ENCODE peak calls at places on chromosomes 11 and 22, in four cellular contexts. J, G, Y and F are unnamed samples.
A peak's percentile ranks its signal among the peaks of the same experiment; 100 is the strongest.

GRCh38 chr22:18023509-18024275 is 669 bp downstream of the MICAL3 start:
- DNase-seq in J (no peak), G (peak; percentile 60), Y (peak; percentile 87), F (peak; percentile 65)

GRCh38 chr11:17991799-17992433 is 20.9 kb downstream of the SERGEF start:
- DNase-seq in Y (peak; percentile 66), J (peak; percentile 41), G (peak; percentile 61), F (peak; percentile 42)

GRCh38 chr11:90874971-90875370 is 652.1 kb upstream of the CHORDC1 start:
- DNase-seq in Y (no peak), G (no peak), J (no peak), F (no peak)

GRCh38 chr22:40051322-40051721 is 56.6 kb downstream of the FAM83F start:
- DNase-seq in Y (no peak), J (no peak), G (no peak), F (no peak)

GRCh38 chr11:76637491-76638266 is 32.9 kb downstream of the LRRC32 start:
- DNase-seq in G (no peak), J (no peak), Y (no peak), F (no peak)

GRCh38 chr11:94871491-94872185 is 101.7 kb downstream of the CWC15 start:
- DNase-seq in G (no peak), Y (no peak), J (no peak), F (no peak)

GRCh38 chr11:86515297-86516094 is 140.8 kb downstream of the CCDC81 start:
- DNase-seq in Y (peak; percentile 43), J (no peak), G (no peak), F (no peak)

GRCh38 chr11:36312593-36312990 is 16.5 kb downstream of the PRR5L start:
- DNase-seq in J (no peak), G (no peak), Y (no peak), F (no peak)

GRCh38 chr22:36773935-36774334 is 2.0 kb downstream of the IFT27 start:
- DNase-seq in J (no peak), G (no peak), Y (peak; percentile 43), F (no peak)

GRCh38 chr11:69915501-69916250 is 96.5 kb upstream of the FGF3 start:
- DNase-seq in G (peak; percentile 82), Y (peak; percentile 87), J (peak; percentile 41), F (peak; percentile 60)

GRCh38 chr11:35099278-35100018 is 39.5 kb upstream of the CD44 start:
- DNase-seq in J (no peak), Y (no peak), G (no peak), F (no peak)

GRCh38 chr11:62193954-62194353 is 3.9 kb downstream of the SCGB1D1 start:
- DNase-seq in G (peak; percentile 24), Y (no peak), J (no peak), F (no peak)

GRCh38 chr22:43315687-43316217 is 27.4 kb downstream of the SCUBE1 start:
- DNase-seq in J (no peak), G (no peak), Y (no peak), F (no peak)

GRCh38 chr11:2272241-2272945 is 2.0 kb upstream of the ASCL2 start:
- DNase-seq in G (no peak), J (no peak), Y (no peak), F (no peak)

GRCh38 chr11:46905806-46906205 is 12.5 kb downstream of the LRP4 start:
- DNase-seq in G (no peak), J (no peak), Y (no peak), F (no peak)

GRCh38 chr22:22362939-22363338 is 118.4 kb downstream of the VPREB1 start:
- DNase-seq in J (no peak), G (no peak), Y (no peak), F (no peak)

GRCh38 chr22:23903328-23903971 is 9.3 kb downstream of the MIF start:
- DNase-seq in Y (no peak), G (no peak), J (no peak), F (no peak)

GRCh38 chr11:111939836-111940604 is 2.9 kb downstream of the DIXDC1 start:
- DNase-seq in Y (peak; percentile 66), G (no peak), J (no peak), F (no peak)
- TF ChIP-seq ELF1 in Y (no peak), G (no peak), J (no peak), F (no peak)

DNA sequence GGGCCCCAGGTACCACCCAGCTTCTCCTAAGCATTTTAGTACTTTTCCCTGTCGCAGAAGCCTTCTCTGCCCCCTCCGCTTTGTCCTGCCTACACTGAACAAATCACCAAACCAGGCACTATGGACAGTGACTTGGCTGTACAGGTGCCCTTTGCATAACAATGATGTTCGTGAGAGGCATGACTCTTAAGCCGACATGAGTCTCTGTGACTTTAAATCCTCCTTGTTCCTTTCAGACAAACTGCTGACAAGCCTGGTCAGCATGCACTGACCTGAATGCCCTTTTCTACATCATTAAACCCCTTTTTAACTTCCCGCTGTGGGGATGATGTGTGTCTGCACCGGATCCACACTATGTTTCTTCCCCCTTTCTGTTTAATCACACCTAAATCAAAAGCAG is 16.6 kb downstream of the CAVIN3 start:
- DNase-seq in Y (no peak), J (no peak), G (no peak), F (no peak)
- TF ChIP-seq ELF1 in Y (no peak), J (no peak), G (no peak), F (no peak)

DNA sequence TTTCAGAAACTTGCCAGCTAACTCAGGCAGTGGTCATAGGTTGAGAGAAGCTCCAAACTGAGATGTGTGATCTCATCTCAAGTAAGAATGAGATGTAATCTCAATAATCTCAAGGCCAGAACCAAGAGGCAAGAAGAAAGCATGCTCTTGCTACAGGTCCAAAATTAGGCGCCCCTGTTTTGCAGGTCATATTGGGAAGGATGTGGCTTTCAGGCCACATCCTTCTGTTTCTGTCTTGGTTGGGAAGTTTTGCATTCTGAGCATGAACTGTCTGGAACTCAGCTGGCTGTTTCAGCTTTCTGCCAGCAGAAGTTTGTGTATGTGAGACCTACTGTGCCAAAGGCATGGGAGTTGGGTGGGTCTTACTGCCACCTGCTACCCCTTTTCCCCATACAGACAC is 67.5 kb upstream of the MS4A8 start:
- DNase-seq in J (no peak), Y (no peak), G (no peak), F (no peak)
- TF ChIP-seq ELF1 in J (no peak), Y (no peak), G (no peak), F (no peak)

DNA sequence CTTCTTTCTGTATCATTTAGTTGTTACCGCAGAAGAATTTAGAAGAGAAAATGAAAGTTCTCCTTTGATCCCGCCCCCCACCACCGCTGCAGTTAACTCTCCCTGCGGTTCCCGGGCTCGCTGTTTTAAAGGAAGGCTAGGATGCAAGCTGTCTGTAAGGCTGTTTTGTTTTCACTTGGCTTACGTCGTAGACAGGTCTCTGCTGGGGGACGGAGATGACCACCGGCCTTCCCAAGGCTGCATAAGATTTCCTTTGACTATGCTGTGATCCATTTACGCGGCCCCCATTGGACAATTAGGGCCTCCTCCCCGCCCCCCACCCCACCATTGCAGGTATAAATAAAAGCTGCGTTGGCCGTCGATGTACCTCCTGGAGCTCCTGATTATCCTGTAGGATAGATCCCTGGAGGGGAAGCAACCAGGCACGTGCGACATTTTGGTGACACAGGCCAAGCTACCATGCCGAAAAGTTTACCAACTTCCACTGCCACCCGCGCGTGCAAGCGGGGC is 1.4 kb upstream of the CPT1A start:
- DNase-seq in Y (no peak), J (no peak), G (no peak), F (no peak)
- TF ChIP-seq ELF1 in Y (no peak), J (no peak), G (no peak), F (no peak)